ENCODE peak calls at places on chromosome 16, in nine cellular contexts. H is H1, M is GM23338, O is neural progenitor cell, A is progenitor cell of endocrine pancreas, R is glutamatergic neuron, S is bronchial epithelial cell, W is IMR-90, G is CD14-positive monocyte. I is an unnamed sample.
A peak's percentile ranks its signal among the peaks of the same experiment; 100 is the strongest.

GRCh38 chr16:69921125-69921524 is 30.0 kb upstream of the CLEC18A start:
- DNase-seq in H (no peak), M (no peak), O (no peak), A (no peak), R (no peak), S (no peak), W (peak; percentile 28), G (no peak), I (no peak)

GRCh38 chr16:89723279-89724250 is 2.2 kb downstream of the ZNF276 start:
- DNase-seq in H (no peak), M (no peak), O (no peak), A (no peak), R (no peak), S (no peak), W (peak; percentile 14), G (no peak), I (no peak)

GRCh38 chr16:14640538-14640937 is 7.8 kb downstream of the BFAR start:
- DNase-seq in H (no peak), M (no peak), O (no peak), A (no peak), R (no peak), S (no peak), W (no peak), G (no peak), I (no peak)

GRCh38 chr16:10981697-10982216 is 37.4 kb downstream of the CLEC16A start:
- DNase-seq in H (no peak), M (peak; percentile 73), O (no peak), A (no peak), R (peak; percentile 41), S (peak; percentile 81), W (no peak), G (no peak), I (no peak)

GRCh38 chr16:14302399-14303181 is 231.5 kb downstream of the MRTFB start:
- DNase-seq in H (no peak), M (peak; percentile 72), O (peak; percentile 79), A (peak; percentile 37), R (peak; percentile 70), S (no peak), W (no peak), G (no peak), I (no peak)

GRCh38 chr16:13529193-13529982 is 390.6 kb upstream of the ERCC4 start:
- DNase-seq in H (no peak), M (no peak), O (no peak), A (no peak), R (no peak), S (no peak), W (no peak), G (no peak), I (no peak)

GRCh38 chr16:81497690-81498089 is 53.1 kb downstream of the CMIP start:
- DNase-seq in H (no peak), M (peak; percentile 34), O (no peak), A (no peak), R (no peak), S (no peak), W (no peak), G (peak; percentile 72), I (no peak)

GRCh38 chr16:30893082-30893743 is 664 bp downstream of the BCL7C start:
- DNase-seq in H (no peak), M (peak; percentile 71), O (peak; percentile 49), A (no peak), R (peak; percentile 42), S (no peak), W (no peak), G (no peak), I (no peak)

GRCh38 chr16:51402785-51403184 is 251.7 kb upstream of the SALL1 start:
- DNase-seq in H (no peak), M (no peak), O (no peak), A (no peak), R (no peak), S (no peak), W (no peak), G (no peak), I (no peak)

GRCh38 chr16:12458591-12459400 is 344.9 kb downstream of the CPPED1 start:
- DNase-seq in H (no peak), M (no peak), O (no peak), A (no peak), R (no peak), S (no peak), W (no peak), G (peak; percentile 70), I (no peak)

GRCh38 chr16:22955461-22956145 is 141.6 kb downstream of the HS3ST2 start:
- DNase-seq in H (no peak), M (no peak), O (no peak), A (no peak), R (no peak), S (no peak), W (no peak), G (no peak), I (no peak)

GRCh38 chr16:81850197-81850944 is 71.3 kb downstream of the PLCG2 start:
- DNase-seq in H (no peak), M (no peak), O (no peak), A (no peak), R (no peak), S (no peak), W (no peak), G (no peak), I (no peak)

GRCh38 chr16:85171809-85172464 is 59.7 kb upstream of the CIBAR2 start:
- DNase-seq in H (no peak), M (no peak), O (no peak), A (no peak), R (no peak), S (no peak), W (no peak), G (no peak), I (no peak)

GRCh38 chr16:69831212-69832123 is 69.3 kb downstream of the WWP2 start:
- DNase-seq in H (no peak), M (no peak), O (no peak), A (no peak), R (no peak), S (peak; percentile 34), W (peak; percentile 57), G (no peak), I (no peak)

GRCh38 chr16:82638095-82638798 is 11.5 kb downstream of the CDH13 start:
- DNase-seq in H (no peak), M (no peak), O (no peak), A (no peak), R (no peak), S (peak; percentile 81), W (peak; percentile 95), G (no peak), I (no peak)

GRCh38 chr16:87382023-87382785 is 1.4 kb downstream of the FBXO31 start:
- DNase-seq in H (no peak), M (no peak), O (no peak), A (no peak), R (no peak), S (no peak), W (no peak), G (no peak), I (no peak)

GRCh38 chr16:69939821-69940585 is 11.1 kb upstream of the CLEC18A start:
- DNase-seq in H (no peak), M (no peak), O (no peak), A (no peak), R (no peak), S (no peak), W (no peak), G (no peak), I (no peak)

GRCh38 chr16:78227855-78228254 is 128.4 kb downstream of the WWOX start:
- DNase-seq in H (no peak), M (peak; percentile 64), O (peak; percentile 45), A (no peak), R (peak; percentile 27), S (no peak), W (no peak), G (no peak), I (no peak)
- TF ChIP-seq CTCF in H (peak; percentile 43), M (peak; percentile 57), O (peak; percentile 53), A (peak; percentile 48), R (no peak), S (no peak), W (peak; percentile 14), G (no peak), I (peak; percentile 62)

GRCh38 chr16:17832738-17833137 is 362.0 kb upstream of the XYLT1 start:
- DNase-seq in H (no peak), M (no peak), O (no peak), A (no peak), R (no peak), S (peak; percentile 6), W (no peak), G (no peak), I (no peak)

GRCh38 chr16:17828012-17828411 is 357.3 kb upstream of the XYLT1 start:
- DNase-seq in H (no peak), M (no peak), O (no peak), A (no peak), R (no peak), S (no peak), W (peak; percentile 90), G (no peak), I (no peak)

GRCh38 chr16:17829826-17830225 is 359.1 kb upstream of the XYLT1 start:
- DNase-seq in H (no peak), M (no peak), O (no peak), A (no peak), R (no peak), S (no peak), W (peak; percentile 22), G (no peak), I (no peak)

GRCh38 chr16:17830651-17831050 is 359.9 kb upstream of the XYLT1 start:
- DNase-seq in H (no peak), M (no peak), O (no peak), A (no peak), R (no peak), S (no peak), W (no peak), G (no peak), I (no peak)

GRCh38 chr16:17831330-17831729 is 360.6 kb upstream of the XYLT1 start:
- DNase-seq in H (no peak), M (peak; percentile 52), O (peak; percentile 26), A (no peak), R (no peak), S (no peak), W (no peak), G (no peak), I (no peak)
- TF ChIP-seq CTCF in H (peak; percentile 28), M (peak; percentile 51), O (peak; percentile 46), A (peak; percentile 8), R (peak; percentile 44), S (no peak), W (no peak), G (no peak), I (peak; percentile 49)

DNA sequence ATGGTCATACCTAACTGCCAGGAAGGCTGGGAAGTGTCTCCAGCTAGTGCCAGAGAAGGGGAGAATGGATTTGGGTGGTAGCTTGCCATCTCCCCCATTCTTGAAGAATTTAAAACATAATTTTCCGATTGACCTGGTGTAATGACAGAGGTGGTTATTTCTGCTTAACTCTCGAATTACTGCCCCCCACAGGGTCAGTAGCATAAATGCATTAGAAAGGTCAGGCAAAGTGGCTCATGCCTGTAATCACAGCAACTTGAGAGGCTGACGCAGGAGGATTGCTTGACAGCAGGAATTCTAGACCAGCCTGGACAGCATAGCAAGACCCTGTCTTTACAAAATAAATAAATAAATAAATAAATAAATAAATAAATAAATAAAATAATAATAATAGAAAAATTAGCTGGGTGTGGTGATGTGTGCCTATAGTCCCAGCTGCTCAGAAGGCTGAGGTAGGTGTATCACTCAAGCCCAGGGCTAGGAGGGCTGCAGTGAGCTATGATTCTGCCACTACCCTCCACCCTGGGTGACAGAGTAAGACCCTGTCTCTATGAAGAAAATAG is 27.5 kb downstream of the TMC7 start:
- DNase-seq in H (no peak), M (peak; percentile 32), O (no peak), A (no peak), R (no peak), S (no peak), W (no peak), G (no peak), I (no peak)
- TF ChIP-seq CTCF in H (no peak), M (peak; percentile 17), O (no peak), A (no peak), R (no peak), S (no peak), W (no peak), G (no peak), I (no peak)

GRCh38 chr16:24700549-24701392 is 28.7 kb upstream of the TNRC6A start:
- DNase-seq in H (peak; percentile 58), M (peak; percentile 64), O (no peak), A (no peak), R (no peak), S (peak; percentile 93), W (peak; percentile 98), G (no peak), I (no peak)
- TF ChIP-seq CTCF in H (no peak), M (peak; percentile 16), O (no peak), A (no peak), R (no peak), S (peak; percentile 49), W (peak; percentile 51), G (no peak), I (no peak)

I was measured in type B pancreatic cell.